ENCODE peak calls at places on chromosomes 11 and 22, in eight cellular contexts. T is Karpas-422, N is thoracic aorta, Q is Caki2, L is skeletal muscle cell, M is T-helper 9 cell, P is head of caudate nucleus, F is fibroblast of lung. W is an unnamed sample.

GRCh38 chr11:111245425-111245824 is at the start of gene POU2AF2:
- DNase-seq in T (peak; percentile 67), F (no peak), N (no peak), Q (no peak), M (no peak), L (no peak), P (no peak), W (no peak)

GRCh38 chr11:95918720-95919119 is 5.2 kb downstream of the MTMR2 start:
- DNase-seq in L (no peak), Q (no peak), F (no peak), M (no peak), P (no peak), T (no peak), N (no peak), W (no peak)

GRCh38 chr22:37211853-37212173 is 464 bp downstream of the SSTR3 start:
- DNase-seq in T (no peak), N (no peak), M (no peak), L (no peak), Q (no peak), P (no peak), F (no peak), W (no peak)

GRCh38 chr22:48045369-48045768 is 1282.9 kb downstream of the TBC1D22A start:
- DNase-seq in F (no peak), N (no peak), L (no peak), P (no peak), Q (no peak), M (no peak), T (no peak), W (no peak)

GRCh38 chr11:1767399-1768140 is 3.8 kb upstream of the CTSD start:
- DNase-seq in F (no peak), N (no peak), Q (no peak), P (no peak), T (no peak), L (no peak), M (no peak), W (peak; percentile 10)

GRCh38 chr11:118634435-118635236 is 27.2 kb downstream of the PHLDB1 start:
- DNase-seq in N (no peak), M (no peak), L (no peak), P (peak; percentile 52), Q (no peak), T (no peak), F (peak; percentile 70), W (peak; percentile 59)

GRCh38 chr22:22848364-22848866 is 39.2 kb upstream of the IGLL5 start:
- DNase-seq in L (no peak), P (peak; percentile 59), N (no peak), T (peak; percentile 93), Q (peak; percentile 33), M (peak; percentile 67), F (peak; percentile 27), W (peak; percentile 9)

GRCh38 chr22:42078469-42079318 is 806 bp upstream of the SMDT1 start:
- DNase-seq in L (no peak), M (no peak), P (no peak), F (no peak), T (peak; percentile 44), N (no peak), Q (no peak), W (peak; percentile 44)